ENCODE peak calls at places on chromosomes 13 and 19, in eight cellular contexts. H, S, K, G, W, J, R and Y are unnamed samples.

GRCh38 chr19:990119-990571 is 6.0 kb downstream of the WDR18 start:
- DNase-seq in H (no peak), S (no peak), K (no peak), J (no peak), G (no peak), W (no peak), R (no peak), Y (no peak)

GRCh38 chr19:17996826-17997316 is 11.1 kb upstream of the ARRDC2 start:
- DNase-seq in H (peak; percentile 52), S (peak; percentile 84), J (peak; percentile 71), G (peak; percentile 99), W (peak; percentile 48), K (peak; percentile 94), R (peak; percentile 76), Y (no peak)

GRCh38 chr13:99548448-99548847 is 47.2 kb downstream of the TM9SF2 start:
- DNase-seq in G (no peak), J (no peak), W (no peak), S (no peak), R (no peak), H (no peak), K (no peak), Y (no peak)

GRCh38 chr13:28865312-28865711 is 45.2 kb downstream of the MTUS2 start:
- DNase-seq in G (no peak), J (no peak), W (no peak), H (no peak), S (no peak), R (no peak), K (no peak), Y (no peak)

GRCh38 chr13:86020350-86021002 is 221.3 kb upstream of the SLITRK6 start:
- DNase-seq in S (no peak), G (no peak), W (no peak), R (peak; percentile 42), H (peak; percentile 41), J (no peak), K (no peak), Y (no peak)

GRCh38 chr13:100473493-100474044 is 115.0 kb downstream of the GGACT start:
- DNase-seq in K (no peak), S (no peak), W (no peak), J (no peak), R (no peak), G (no peak), H (no peak), Y (no peak)

GRCh38 chr13:25179810-25180437 is 7.8 kb upstream of the AMER2 start:
- DNase-seq in R (no peak), G (peak; percentile 34), S (no peak), W (no peak), H (no peak), J (no peak), K (no peak), Y (no peak)

GRCh38 chr13:97878421-97879375 is 74.8 kb upstream of the IPO5 start:
- DNase-seq in R (peak; percentile 4), G (peak; percentile 7), W (no peak), S (no peak), H (peak; percentile 34), K (no peak), J (no peak), Y (no peak)

GRCh38 chr13:93227280-93227905 is 786 bp downstream of the GPC6 start:
- DNase-seq in W (no peak), G (peak; percentile 81), K (no peak), S (no peak), R (peak; percentile 41), H (peak; percentile 52), J (no peak), Y (no peak)

GRCh38 chr13:36788276-36788675 is 30.7 kb upstream of the RFXAP start:
- DNase-seq in G (no peak), H (peak; percentile 47), K (no peak), R (no peak), W (no peak), S (no peak), J (no peak), Y (no peak)

GRCh38 chr13:79915386-79915785 is 425.5 kb downstream of the SPRY2 start:
- DNase-seq in G (no peak), K (no peak), J (no peak), W (no peak), H (no peak), R (no peak), S (no peak), Y (no peak)

GRCh38 chr19:14559916-14560775 is 11.7 kb downstream of the NDUFB7 start:
- DNase-seq in R (no peak), H (no peak), S (no peak), G (no peak), J (peak; percentile 79), W (no peak), K (no peak), Y (no peak)

GRCh38 chr19:1273263-1274041 is 1.9 kb upstream of the FAM174C start:
- DNase-seq in W (no peak), J (peak; percentile 76), R (no peak), S (no peak), G (no peak), H (no peak), K (no peak), Y (no peak)

GRCh38 chr13:100461309-100462035 is 127.1 kb downstream of the GGACT start:
- DNase-seq in R (no peak), J (no peak), W (no peak), K (no peak), H (peak; percentile 33), G (no peak), S (no peak), Y (no peak)

GRCh38 chr13:24892844-24893243 is 128.9 kb downstream of the RNF17 start:
- DNase-seq in G (no peak), J (no peak), K (no peak), R (no peak), H (no peak), W (no peak), S (no peak), Y (no peak)

GRCh38 chr13:48151343-48151742 is 56.4 kb upstream of the MED4 start:
- DNase-seq in G (no peak), W (no peak), H (no peak), K (no peak), S (no peak), J (no peak), R (no peak), Y (no peak)

GRCh38 chr13:43516401-43516826 is 270.4 kb downstream of the ENOX1 start:
- DNase-seq in H (peak; percentile 58), W (no peak), K (no peak), G (no peak), R (no peak), S (no peak), J (peak; percentile 44), Y (peak; percentile 95)

DNA sequence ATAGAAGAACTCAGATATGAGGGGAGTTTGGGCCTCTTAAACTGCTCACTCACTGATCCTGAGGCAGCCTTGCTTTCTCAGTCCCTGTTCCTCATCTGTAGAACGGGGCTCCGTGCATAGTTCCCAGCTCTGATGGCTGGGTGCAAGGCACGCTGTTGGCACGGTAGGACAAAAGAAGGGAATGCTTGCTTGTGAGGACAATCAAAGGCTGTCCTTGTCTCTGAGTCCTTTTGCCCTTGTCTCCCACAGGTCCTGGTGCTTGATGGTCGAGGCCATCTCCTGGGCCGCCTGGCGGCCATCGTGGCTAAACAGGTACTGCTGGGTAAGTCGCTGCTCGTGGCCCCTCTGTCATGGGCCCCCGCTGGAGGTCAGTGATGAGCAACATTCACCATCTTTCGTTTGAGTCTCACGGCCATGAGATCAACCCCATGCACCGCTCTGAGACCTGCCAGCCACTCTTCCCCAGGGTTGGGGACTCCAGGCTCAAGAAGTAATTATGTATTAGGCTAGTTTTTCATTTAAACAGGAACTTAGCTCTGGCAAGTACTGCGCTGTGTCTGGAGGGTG is 2.3 kb downstream of the RPL13A start:
- DNase-seq in K (peak; percentile 76), G (no peak), W (no peak), R (peak; percentile 78), H (no peak), J (no peak), S (no peak), Y (no peak)
- TF ChIP-seq POLR2A in K (no peak), G (peak; percentile 73), W (no peak), R (no peak), H (no peak), J (no peak), S (peak; percentile 70), Y (no peak)

DNA sequence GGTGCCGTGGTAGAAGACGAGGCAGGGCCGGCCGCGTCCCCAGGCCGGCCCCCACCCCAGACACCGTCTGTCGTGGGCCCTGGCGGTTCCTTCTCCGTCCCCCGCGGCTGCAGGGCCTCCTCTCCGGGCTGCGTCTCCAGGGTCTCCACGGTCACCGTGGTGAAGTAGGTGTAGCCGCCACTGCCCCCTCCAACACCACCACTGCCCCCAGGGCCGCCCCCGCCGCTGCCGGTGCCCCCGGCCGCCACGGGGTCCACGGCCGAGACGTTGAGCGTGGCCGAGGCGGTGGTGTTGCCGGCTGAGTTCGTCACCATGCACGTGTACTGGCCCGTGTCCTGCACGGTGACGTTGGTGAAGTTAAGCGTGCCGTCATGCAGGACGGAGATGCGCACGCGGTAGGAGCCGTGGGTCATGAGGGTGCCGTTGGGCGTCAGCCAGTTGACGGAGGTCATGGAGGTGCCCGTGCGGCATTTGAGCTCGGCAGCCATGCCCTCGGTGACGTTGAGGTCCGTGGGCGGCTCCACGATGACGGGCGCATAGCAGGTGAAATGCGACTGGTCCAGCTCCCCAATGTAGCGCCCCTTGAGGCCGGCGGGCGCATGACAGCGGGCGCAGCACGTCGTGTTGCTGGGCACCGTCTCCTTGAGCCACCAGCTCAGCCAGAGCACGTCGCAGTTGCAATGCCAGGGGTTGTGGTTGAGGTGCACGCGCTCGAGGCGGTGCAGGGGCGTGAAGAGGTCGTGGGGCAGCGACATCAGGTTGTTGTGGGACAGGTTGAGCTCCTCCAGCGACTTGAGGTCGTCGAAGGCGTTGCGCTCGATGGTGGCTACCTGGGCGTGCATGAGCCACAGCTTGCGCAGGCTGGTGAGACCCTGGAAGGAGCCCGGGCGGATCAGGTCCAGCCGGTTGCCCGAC is 4.6 kb upstream of the ASPDH start:
- DNase-seq in J (no peak), S (no peak), K (no peak), H (no peak), G (peak; percentile 89), W (no peak), R (peak; percentile 50), Y (no peak)
- TF ChIP-seq POLR2A in J (no peak), S (peak; percentile 7), K (no peak), H (no peak), G (no peak), W (no peak), R (peak; percentile 22), Y (no peak)

GRCh38 chr13:45464687-45465453 is at the start of gene COG3:
- DNase-seq in G (peak; percentile 92), K (peak; percentile 98), J (peak; percentile 93), S (peak; percentile 83), W (peak; percentile 95), R (peak; percentile 94), H (peak; percentile 97), Y (no peak)
- TF ChIP-seq POLR2A in G (peak; percentile 90), K (peak; percentile 86), J (peak; percentile 83), S (peak; percentile 80), W (no peak), R (peak; percentile 54), H (peak; percentile 90), Y (no peak)

DNA sequence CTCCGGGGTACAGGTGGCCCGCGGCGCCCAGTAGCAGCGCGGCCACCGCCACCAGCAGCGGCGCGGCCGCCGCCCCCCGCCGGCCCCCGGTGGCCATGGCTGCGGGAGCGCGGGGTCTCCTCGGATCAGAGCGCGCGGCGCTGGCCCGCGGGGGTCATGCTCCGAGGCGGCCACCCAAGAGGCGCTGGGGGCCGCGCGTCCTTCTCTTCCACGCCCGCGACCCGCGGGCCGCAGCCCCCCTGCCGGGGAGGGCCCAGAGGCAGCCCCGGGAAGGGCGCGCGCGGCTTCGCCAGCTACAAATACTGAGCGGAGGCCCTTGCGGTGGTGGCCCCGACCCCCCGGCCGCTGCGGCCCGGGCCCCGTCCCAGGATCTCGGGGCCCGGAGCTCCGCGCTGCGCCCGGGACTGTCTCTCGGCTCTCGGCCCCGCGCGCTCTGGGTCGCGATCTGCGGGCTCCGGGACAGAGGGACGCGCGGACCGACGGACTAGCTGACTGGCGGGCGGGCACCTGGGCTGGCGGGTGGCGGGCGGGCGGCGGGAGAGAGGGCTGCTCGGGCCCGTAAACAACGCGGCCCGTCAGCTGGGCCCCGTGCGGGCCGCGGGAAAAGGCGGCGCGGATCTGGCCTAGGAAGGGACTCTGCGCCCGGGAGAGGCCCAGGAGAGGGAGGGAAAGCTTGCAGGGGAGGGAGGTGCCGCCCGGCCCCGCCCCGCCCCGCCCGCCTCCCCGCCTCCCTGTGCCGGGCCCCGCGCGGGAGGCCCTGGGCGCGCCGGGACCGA is at the start of gene INSR:
- DNase-seq in H (peak; percentile 84), S (peak; percentile 96), K (peak; percentile 91), R (peak; percentile 85), J (peak; percentile 86), G (peak; percentile 89), W (peak; percentile 75), Y (no peak)
- TF ChIP-seq POLR2A in H (no peak), S (no peak), K (peak; percentile 70), R (peak; percentile 26), J (peak; percentile 77), G (no peak), W (no peak), Y (no peak)